ENCODE peak calls at places on chromosomes 6 and 20, in five cellular contexts. E is astrocyte of the spinal cord, P is AG09309, S is epithelial cell of proximal tubule, U is tibial artery. O is an unnamed sample.

GRCh38 chr6:145731432-145731831 is 3.9 kb downstream of the EPM2A start:
- DNase-seq in E (no peak), P (no peak), S (no peak), U (no peak), O (no peak)

GRCh38 chr20:9087531-9088217 is 18.8 kb downstream of the PLCB4 start:
- DNase-seq in E (no peak), P (no peak), S (no peak), U (no peak), O (no peak)

GRCh38 chr6:107560657-107561056 is 70.7 kb downstream of the SOBP start:
- DNase-seq in E (peak), P (peak), S (no peak), U (no peak), O (no peak)

GRCh38 chr6:122652431-122652830 is 42.2 kb downstream of the PKIB start:
- DNase-seq in E (peak), P (no peak), S (peak), U (no peak), O (no peak)

GRCh38 chr6:636488-636887 is 20.4 kb downstream of the HUS1B start:
- DNase-seq in E (no peak), P (no peak), S (no peak), U (no peak), O (no peak)

GRCh38 chr6:10481101-10481500 is 40.0 kb upstream of the GCNT2 start:
- DNase-seq in E (no peak), P (no peak), S (no peak), U (no peak), O (no peak)

GRCh38 chr6:96156425-96156824 is 140.7 kb downstream of the FUT9 start:
- DNase-seq in E (no peak), P (no peak), S (no peak), U (no peak), O (no peak)

GRCh38 chr6:31272431-31272830 is 539 bp upstream of the HLA-C start:
- DNase-seq in E (peak), P (no peak), S (no peak), U (no peak), O (no peak)

GRCh38 chr6:43052842-43053544 is 658 bp downstream of the CUL7 start:
- DNase-seq in E (peak), P (no peak), S (no peak), U (no peak), O (no peak)

GRCh38 chr6:88965691-88966090 is 2.3 kb upstream of the RNGTT start:
- DNase-seq in E (no peak), P (no peak), S (no peak), U (no peak), O (no peak)

GRCh38 chr6:105983763-105984162 is 102.4 kb upstream of the PRDM1 start:
- DNase-seq in E (no peak), P (no peak), S (no peak), U (no peak), O (no peak)

GRCh38 chr6:105982761-105983600 is 103.2 kb upstream of the PRDM1 start:
- DNase-seq in E (no peak), P (no peak), S (no peak), U (no peak), O (no peak)

GRCh38 chr6:105985098-105985815 is 100.9 kb upstream of the PRDM1 start:
- DNase-seq in E (no peak), P (no peak), S (no peak), U (no peak), O (no peak)

GRCh38 chr6:105981002-105981887 is 104.9 kb upstream of the PRDM1 start:
- DNase-seq in E (no peak), P (no peak), S (no peak), U (no peak), O (no peak)

DNA sequence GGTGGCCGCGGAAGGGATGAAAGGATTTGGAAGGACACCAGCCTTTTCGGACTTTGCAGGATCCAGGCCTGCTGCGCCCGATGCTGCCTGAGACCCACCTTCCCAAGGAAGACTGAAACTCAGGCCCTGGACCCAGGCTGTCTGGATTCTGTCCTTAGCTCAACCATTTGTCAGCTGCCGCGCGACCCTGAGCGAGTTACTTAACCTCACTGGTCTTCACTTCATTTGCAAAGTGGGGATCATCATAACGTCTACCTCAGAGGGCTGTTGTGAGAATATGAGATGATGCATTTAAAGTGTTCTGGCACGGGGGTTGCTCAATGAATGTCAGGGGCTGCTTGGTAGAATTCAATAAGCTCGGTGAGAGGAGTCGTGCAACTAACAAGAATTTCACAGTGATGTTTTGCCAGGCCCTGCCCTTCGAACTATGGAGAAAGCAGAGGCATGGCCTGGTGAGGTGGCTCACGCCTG is 104.2 kb upstream of the PRDM1 start:
- DNase-seq in E (no peak), P (no peak), S (no peak), U (no peak), O (no peak)
- H3K4me3 ChIP-seq in E (peak), P (no peak), S (no peak), U (peak), O (no peak)

DNA sequence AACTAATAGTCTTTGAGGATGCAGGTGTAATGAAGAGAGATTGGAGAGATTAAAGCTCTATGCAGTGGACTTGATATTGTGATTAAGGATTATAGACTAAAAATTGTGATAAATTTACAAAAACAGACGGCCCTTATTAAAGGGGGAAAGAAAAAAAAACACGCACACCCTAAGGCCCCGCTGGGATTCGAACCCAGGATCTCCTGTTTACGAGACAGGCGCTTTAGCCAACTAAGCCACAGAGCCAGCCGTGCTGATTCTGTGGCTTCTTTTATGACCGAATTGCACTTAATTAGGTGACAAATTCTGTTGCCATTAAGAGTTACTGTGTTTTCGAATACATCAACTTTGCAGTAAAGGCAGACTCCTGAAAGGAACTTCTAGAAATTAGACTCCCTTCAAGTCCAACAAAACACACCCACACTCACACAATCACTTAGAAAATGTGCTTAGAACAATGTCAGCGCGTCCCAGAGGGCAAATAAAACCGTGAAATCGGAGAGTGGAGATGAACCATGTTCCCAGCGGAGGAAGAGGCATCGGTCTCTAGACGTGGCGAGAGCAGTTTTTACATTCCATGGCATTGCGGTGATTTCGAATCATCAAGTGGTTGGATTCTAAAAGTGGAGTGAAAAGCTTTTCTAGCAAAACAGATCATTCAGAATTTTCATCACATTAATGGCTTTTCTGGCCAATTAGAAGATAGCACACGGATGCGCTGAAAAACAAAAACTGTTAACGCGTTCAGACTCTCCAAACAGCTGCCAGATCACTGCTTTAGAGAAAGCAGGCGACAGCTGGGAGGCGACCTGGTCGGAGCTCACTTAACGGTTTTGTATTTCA is 122.6 kb downstream of the GPX5 start:
- DNase-seq in E (peak), P (peak), S (no peak), U (no peak), O (peak)
- H3K4me3 ChIP-seq in E (peak), P (peak), S (peak), U (peak), O (peak)

GRCh38 chr6:166411271-166411670 is 28.5 kb upstream of the MPC1 start:
- DNase-seq in E (no peak), P (no peak), S (no peak), U (peak), O (no peak)
- H3K4me3 ChIP-seq in E (no peak), P (no peak), S (no peak), U (no peak), O (no peak)

DNA sequence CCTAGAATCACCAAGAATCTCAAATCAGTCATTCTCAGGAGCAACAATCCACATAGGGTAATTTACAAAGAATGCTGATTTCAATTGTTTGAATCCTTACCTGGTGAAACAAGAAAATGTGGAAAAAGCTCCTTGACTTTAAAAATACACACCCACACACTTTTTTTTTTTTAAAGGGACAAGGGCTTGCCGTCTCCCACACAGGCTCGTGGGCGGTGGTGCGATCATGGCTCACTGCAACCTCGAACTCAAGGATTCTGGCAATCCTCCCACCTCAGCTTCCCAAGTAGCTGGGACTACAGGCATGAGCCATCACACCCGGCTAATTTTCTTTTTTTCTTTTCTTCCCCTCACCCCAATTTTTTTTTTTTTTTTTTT is 30.7 kb downstream of the PARD6B start:
- DNase-seq in E (no peak), P (no peak), S (no peak), U (no peak), O (no peak)
- H3K4me3 ChIP-seq in E (no peak), P (no peak), S (peak), U (no peak), O (no peak)

DNA sequence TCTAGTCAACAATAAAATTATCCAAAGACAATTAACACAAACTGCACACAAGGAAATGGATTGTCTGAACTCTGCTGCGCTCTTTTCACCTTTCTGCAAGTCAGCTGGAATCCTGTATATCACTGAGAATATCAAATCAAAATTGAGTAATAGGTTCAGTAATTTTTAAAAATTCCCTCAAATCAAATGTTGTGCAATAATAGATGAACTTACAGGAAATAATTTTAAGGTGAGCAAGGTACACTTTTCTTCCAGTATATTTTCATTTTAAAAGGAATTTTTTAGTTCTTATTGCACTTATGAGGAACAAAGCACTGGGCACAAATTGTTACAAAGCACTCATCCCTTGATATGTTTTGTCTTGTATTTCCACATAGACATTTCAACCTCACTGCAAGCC is 1.2 kb downstream of the SAYSD1 start:
- DNase-seq in E (no peak), P (no peak), S (no peak), U (no peak), O (no peak)
- H3K4me3 ChIP-seq in E (no peak), P (no peak), S (peak), U (peak), O (peak)

GRCh38 chr6:105178636-105179035 is 1.2 kb downstream of the POPDC3 start:
- DNase-seq in E (no peak), P (no peak), S (no peak), U (no peak), O (no peak)

GRCh38 chr6:105179244-105180065 is at the start of gene POPDC3:
- DNase-seq in E (peak), P (no peak), S (no peak), U (no peak), O (no peak)

GRCh38 chr6:105174512-105174911 is 5.3 kb downstream of the POPDC3 start:
- DNase-seq in E (peak), P (peak), S (no peak), U (no peak), O (no peak)

GRCh38 chr6:105177521-105177920 is 2.3 kb downstream of the POPDC3 start:
- DNase-seq in E (no peak), P (no peak), S (no peak), U (no peak), O (no peak)

GRCh38 chr6:105178110-105178509 is 1.7 kb downstream of the POPDC3 start:
- DNase-seq in E (peak), P (peak), S (no peak), U (no peak), O (no peak)
- H3K4me3 ChIP-seq in E (no peak), P (no peak), S (no peak), U (no peak), O (no peak)

GRCh38 chr20:43529457-43530153 is 22.1 kb downstream of the L3MBTL1 start:
- DNase-seq in E (no peak), P (no peak), S (no peak), U (peak), O (no peak)

GRCh38 chr20:43529051-43529450 is 21.6 kb downstream of the L3MBTL1 start:
- DNase-seq in E (no peak), P (no peak), S (no peak), U (peak), O (no peak)

GRCh38 chr20:43532416-43533055 is 25.0 kb downstream of the L3MBTL1 start:
- DNase-seq in E (no peak), P (no peak), S (no peak), U (peak), O (no peak)

GRCh38 chr20:43531091-43531443 is 23.6 kb downstream of the L3MBTL1 start:
- DNase-seq in E (no peak), P (no peak), S (no peak), U (no peak), O (no peak)

DNA sequence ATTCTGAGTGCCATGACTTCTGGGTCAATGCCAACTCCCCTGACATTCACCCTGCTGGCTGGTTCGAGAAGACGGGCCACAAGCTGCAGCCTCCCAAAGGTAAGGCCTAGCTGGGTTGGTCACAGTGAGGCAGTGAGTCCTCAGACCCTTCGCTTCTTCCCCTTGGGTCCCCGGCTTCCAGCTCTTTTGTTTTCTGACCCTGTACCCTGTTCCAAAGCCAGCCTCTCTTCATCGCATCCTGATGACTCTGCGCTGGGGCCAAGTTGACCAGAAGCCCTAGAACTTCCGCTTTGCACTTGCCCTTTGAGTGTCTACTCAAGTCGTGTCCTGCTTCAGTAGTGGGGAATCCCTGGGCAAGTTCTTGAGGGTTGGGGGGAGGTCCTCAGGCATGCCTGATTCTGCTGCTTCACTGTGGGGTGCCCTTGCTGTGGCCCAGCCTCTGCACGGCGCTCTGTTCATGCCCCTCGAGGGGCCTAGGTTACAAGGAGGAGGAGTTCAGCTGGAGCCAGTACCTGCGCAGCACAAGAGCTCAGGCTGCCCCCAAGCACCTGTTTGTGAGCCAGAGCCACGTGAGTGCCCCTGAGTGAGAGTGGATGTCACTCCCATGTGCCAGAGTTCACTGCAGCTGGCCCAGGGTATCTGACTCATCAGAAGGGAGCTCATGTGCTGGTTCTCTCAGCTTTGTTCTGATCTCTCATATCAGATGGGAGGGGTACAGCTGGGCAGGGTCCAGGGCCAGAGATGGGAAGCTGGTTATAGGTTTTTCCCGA is 23.0 kb downstream of the L3MBTL1 start:
- DNase-seq in E (no peak), P (no peak), S (no peak), U (peak), O (no peak)
- H3K4me3 ChIP-seq in E (no peak), P (no peak), S (no peak), U (no peak), O (no peak)

GRCh38 chr6:39048481-39049399 is at the start of gene GLP1R:
- DNase-seq in E (no peak), P (no peak), S (no peak), U (peak), O (no peak)
- H3K4me3 ChIP-seq in E (no peak), P (no peak), S (no peak), U (peak), O (no peak)

DNA sequence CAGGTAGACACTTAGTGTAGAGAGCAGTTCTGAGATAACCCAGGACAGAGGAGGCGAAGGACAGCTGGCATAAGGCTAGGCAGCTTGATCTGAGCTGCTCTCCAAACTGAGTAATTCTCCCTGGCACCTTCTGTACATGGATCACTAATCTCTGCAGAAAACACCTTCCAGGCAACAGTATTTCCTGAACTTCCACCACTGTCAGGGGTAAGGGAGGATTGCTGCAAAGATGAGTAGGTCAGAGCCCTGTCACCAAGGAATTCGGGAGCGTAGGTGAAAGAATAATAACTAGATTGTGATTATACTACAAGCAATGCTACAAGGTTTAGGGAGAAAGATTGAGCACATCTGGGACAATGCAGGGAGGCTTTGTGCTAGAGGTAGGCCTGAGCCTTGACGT is 1.9 kb downstream of the HM13 start:
- DNase-seq in E (no peak), P (no peak), S (no peak), U (no peak), O (no peak)
- H3K4me3 ChIP-seq in E (peak), P (peak), S (peak), U (peak), O (peak)

O was measured in retinal pigment epithelial cell.